ENCODE peak calls at places on chromosomes 2 and 18, in nine cellular contexts. E is NCI-H1105; O is choroid plexus epithelial cell; J is EH; Q is neural crest cell; W is CD8-positive, alpha-beta memory T cell; L is AML-193; C is fibroblast of pulmonary artery; I is ELR. B is an unnamed sample.

GRCh38 chr2:129765326-129766158 is 213.9 kb upstream of the RAB6C start:
- DNase-seq in Q (no peak), J (no peak), E (no peak), W (no peak), C (no peak), I (no peak), O (no peak), L (no peak), B (peak; percentile 17)

GRCh38 chr2:226410212-226410611 is 389.4 kb downstream of the IRS1 start:
- DNase-seq in C (no peak), E (no peak), O (peak; percentile 42), Q (no peak), J (no peak), W (no peak), I (no peak), L (no peak), B (no peak)

GRCh38 chr2:204145197-204146190 is 208.9 kb downstream of the ICOS start:
- DNase-seq in L (peak; percentile 58), E (peak; percentile 72), I (peak; percentile 73), C (peak; percentile 74), J (peak; percentile 68), O (peak; percentile 83), W (peak; percentile 55), Q (peak; percentile 80), B (peak; percentile 64)

GRCh38 chr2:215850380-215850779 is 163.0 kb downstream of the MREG start:
- DNase-seq in O (peak; percentile 87), Q (no peak), W (no peak), I (no peak), L (no peak), E (no peak), J (peak; percentile 37), C (no peak), B (no peak)

GRCh38 chr2:173884403-173884802 is 80.8 kb downstream of the SP3 start:
- DNase-seq in Q (no peak), E (no peak), I (peak; percentile 66), C (peak; percentile 64), W (no peak), O (peak; percentile 56), L (peak; percentile 27), J (peak; percentile 66), B (peak; percentile 15)

GRCh38 chr2:43192039-43192438 is 34.4 kb downstream of the ZFP36L2 start:
- DNase-seq in C (no peak), E (no peak), O (no peak), J (no peak), L (no peak), Q (no peak), W (no peak), I (peak; percentile 19), B (peak; percentile 24)

GRCh38 chr2:209331291-209331844 is 92.5 kb upstream of the MAP2 start:
- DNase-seq in Q (no peak), W (no peak), I (peak; percentile 54), O (peak; percentile 75), L (peak; percentile 38), C (peak; percentile 68), E (peak; percentile 45), J (peak; percentile 40), B (peak; percentile 38)

GRCh38 chr2:23620841-23621341 is 235.9 kb downstream of the KLHL29 start:
- DNase-seq in C (peak; percentile 69), W (no peak), E (no peak), Q (no peak), I (no peak), L (no peak), O (peak; percentile 87), J (peak; percentile 26), B (no peak)

GRCh38 chr18:9117980-9118841 is 15.7 kb downstream of the NDUFV2 start:
- DNase-seq in Q (no peak), E (no peak), C (peak; percentile 39), I (no peak), J (no peak), L (no peak), O (no peak), W (no peak), B (no peak)

GRCh38 chr18:54330768-54331548 is 26.7 kb downstream of the STARD6 start:
- DNase-seq in C (no peak), W (no peak), O (peak; percentile 6), Q (no peak), J (no peak), I (peak; percentile 14), L (peak; percentile 3), E (no peak), B (no peak)

GRCh38 chr2:143841935-143842334 is 678.0 kb downstream of the ZEB2 start:
- DNase-seq in Q (no peak), E (no peak), J (peak; percentile 33), O (peak; percentile 56), L (no peak), C (peak; percentile 42), I (peak; percentile 48), W (no peak), B (no peak)

GRCh38 chr2:88307817-88308216 is 137.7 kb downstream of the THNSL2 start:
- DNase-seq in W (no peak), C (no peak), O (peak; percentile 10), J (peak; percentile 7), Q (no peak), E (peak; percentile 7), L (peak; percentile 14), I (peak; percentile 32), B (no peak)

GRCh38 chr2:109403841-109404201 is 209.9 kb downstream of the SEPTIN10 start:
- DNase-seq in J (peak; percentile 22), O (no peak), I (peak; percentile 63), C (no peak), E (no peak), Q (no peak), W (no peak), L (no peak), B (peak; percentile 56)

GRCh38 chr2:189782221-189782671 is 1.9 kb downstream of the ORMDL1 start:
- DNase-seq in I (peak; percentile 20), W (no peak), O (peak; percentile 23), Q (no peak), E (no peak), L (peak; percentile 82), J (no peak), C (peak; percentile 29), B (no peak)

GRCh38 chr2:126784045-126784444 is 114.6 kb upstream of the TEX51 start:
- DNase-seq in E (no peak), I (no peak), C (no peak), Q (no peak), L (no peak), W (no peak), O (no peak), J (no peak), B (no peak)

GRCh38 chr2:69012310-69013122 is 463 bp upstream of the ANTXR1 start:
- DNase-seq in C (peak; percentile 88), Q (peak; percentile 65), W (peak; percentile 11), L (no peak), I (peak; percentile 81), J (peak; percentile 55), O (peak; percentile 78), E (peak; percentile 79), B (no peak)

GRCh38 chr2:26605969-26606846 is 35.0 kb downstream of the CIB4 start:
- DNase-seq in E (no peak), J (no peak), W (no peak), L (no peak), O (no peak), C (no peak), I (no peak), Q (no peak), B (peak; percentile 11)

GRCh38 chr18:11780042-11780441 is 71.2 kb upstream of the CHMP1B start:
- DNase-seq in Q (no peak), C (no peak), W (no peak), L (no peak), I (no peak), O (no peak), E (no peak), J (no peak), B (no peak)

GRCh38 chr18:22913861-22914260 is 19.3 kb upstream of the RBBP8 start:
- DNase-seq in O (no peak), W (no peak), E (peak; percentile 79), L (no peak), Q (no peak), J (no peak), I (no peak), C (no peak), B (no peak)

GRCh38 chr2:236014408-236015131 is 153.6 kb downstream of the GBX2 start:
- DNase-seq in C (no peak), W (no peak), Q (no peak), O (peak; percentile 15), I (no peak), J (no peak), L (no peak), E (no peak), B (no peak)

GRCh38 chr2:74020717-74021406 is 36.2 kb downstream of the TET3 start:
- DNase-seq in L (no peak), C (no peak), O (no peak), J (no peak), W (no peak), I (no peak), E (no peak), Q (no peak), B (no peak)

GRCh38 chr18:22169011-22169888 is at the start of gene GATA6:
- DNase-seq in C (peak; percentile 99), Q (peak; percentile 60), E (peak; percentile 84), W (peak; percentile 35), L (no peak), J (peak; percentile 78), I (peak; percentile 77), O (peak; percentile 98), B (peak; percentile 91)

GRCh38 chr2:79855264-79856006 is 342.6 kb downstream of the CTNNA2 start:
- DNase-seq in O (peak; percentile 8), C (no peak), I (peak; percentile 42), Q (no peak), W (no peak), L (no peak), J (peak; percentile 13), E (no peak), B (no peak)

GRCh38 chr2:11161747-11162146 is 6.5 kb downstream of the SLC66A3 start:
- DNase-seq in J (no peak), W (no peak), C (no peak), I (no peak), E (no peak), Q (no peak), L (no peak), O (no peak), B (no peak)

GRCh38 chr2:88636026-88636425 is 8.8 kb upstream of the EIF2AK3 start:
- DNase-seq in J (no peak), C (no peak), E (no peak), Q (no peak), O (no peak), I (no peak), L (no peak), W (no peak), B (no peak)

GRCh38 chr2:74472086-74472944 is at the start of gene MRPL53:
- DNase-seq in L (peak; percentile 82), Q (peak; percentile 93), I (peak; percentile 97), W (peak; percentile 97), O (peak; percentile 97), C (peak; percentile 96), J (peak; percentile 94), E (peak; percentile 88), B (peak; percentile 86)

GRCh38 chr2:42568431-42569115 is at the start of gene MTA3:
- DNase-seq in L (no peak), E (peak; percentile 4), O (peak; percentile 26), C (peak; percentile 28), J (peak; percentile 56), Q (peak; percentile 61), I (peak; percentile 49), W (peak; percentile 41), B (no peak)

GRCh38 chr2:126657146-126657635 is 1.2 kb downstream of the GYPC start:
- DNase-seq in L (peak; percentile 37), C (peak; percentile 95), W (peak; percentile 30), O (peak; percentile 97), E (no peak), J (peak; percentile 98), Q (peak; percentile 31), I (peak; percentile 95), B (no peak)

GRCh38 chr2:159714586-159714930 is 2.3 kb downstream of the MARCHF7 start:
- DNase-seq in J (no peak), C (no peak), W (no peak), O (no peak), I (no peak), Q (no peak), L (no peak), E (no peak), B (no peak)

GRCh38 chr2:195105581-195105980 is 551.4 kb upstream of the SLC39A10 start:
- DNase-seq in E (no peak), C (no peak), I (no peak), W (no peak), J (no peak), O (no peak), Q (no peak), L (no peak), B (no peak)

GRCh38 chr18:34738173-34738894 is 28.2 kb downstream of the DTNA start:
- DNase-seq in Q (no peak), J (peak; percentile 18), I (peak; percentile 1), C (peak; percentile 19), W (no peak), E (no peak), L (no peak), O (peak; percentile 45), B (peak; percentile 66)